ENCODE peak calls at places on chromosomes 6 and 20, in eight cellular contexts. K, U, Y, V, A, B, L and H are unnamed samples.

GRCh38 chr6:27156874-27157460 is 90.5 kb upstream of the PRSS16 start:
- DNase-seq in K (no peak), U (no peak), Y (no peak), V (no peak), A (no peak), B (no peak), L (no peak), H (no peak)

GRCh38 chr6:24631671-24632070 is 14.3 kb downstream of the KIAA0319 start:
- DNase-seq in K (no peak), U (no peak), Y (no peak), V (no peak), A (no peak), B (no peak), L (no peak), H (no peak)

GRCh38 chr6:90072961-90073464 is 178.7 kb downstream of the GJA10 start:
- DNase-seq in K (no peak), U (no peak), Y (no peak), V (no peak), A (no peak), B (no peak), L (no peak), H (no peak)

GRCh38 chr20:58754584-58754983 is 62.0 kb downstream of the NPEPL1 start:
- DNase-seq in K (no peak), U (no peak), Y (no peak), V (no peak), A (no peak), B (no peak), L (no peak), H (no peak)

GRCh38 chr20:14142171-14142570 is 146.9 kb downstream of the MACROD2 start:
- DNase-seq in K (peak), U (peak), Y (no peak), V (peak), A (no peak), B (no peak), L (peak), H (peak)

GRCh38 chr6:25013249-25013648 is 77.5 kb upstream of the RIPOR2 start:
- DNase-seq in K (no peak), U (no peak), Y (no peak), V (no peak), A (no peak), B (no peak), L (no peak), H (no peak)

GRCh38 chr6:21953831-21954801 is 342.7 kb downstream of the PRL start:
- DNase-seq in K (no peak), U (no peak), Y (no peak), V (no peak), A (no peak), B (no peak), L (peak), H (peak)

GRCh38 chr20:6708010-6708409 is 59.5 kb upstream of the BMP2 start:
- DNase-seq in K (no peak), U (no peak), Y (no peak), V (peak), A (no peak), B (no peak), L (peak), H (peak)

GRCh38 chr6:75210885-75211739 is 5.3 kb upstream of the COL12A1 start:
- DNase-seq in K (no peak), U (no peak), Y (peak), V (peak), A (no peak), B (no peak), L (peak), H (no peak)